ENCODE peak calls at places on chromosomes 6 and 20, in eight cellular contexts. T, U, X, A, P, D, M and C are unnamed samples.

GRCh38 chr6:157813757-157814455 is 9.1 kb upstream of the SNX9 start:
- DNase-seq in A (no peak), T (no peak), M (peak), P (no peak), D (peak), U (no peak), X (peak), C (no peak)

GRCh38 chr6:163782436-163783003 is 368.0 kb downstream of the QKI start:
- DNase-seq in P (no peak), T (no peak), A (no peak), D (no peak), X (no peak), M (peak), U (no peak), C (no peak)

GRCh38 chr6:9161731-9162130 is 726.4 kb upstream of the SLC35B3 start:
- DNase-seq in U (no peak), M (no peak), D (no peak), T (no peak), P (no peak), X (no peak), A (no peak), C (no peak)

GRCh38 chr6:150741633-150742200 is 123.8 kb upstream of the MTHFD1L start:
- DNase-seq in M (peak), D (no peak), X (no peak), P (no peak), U (no peak), T (no peak), A (no peak), C (no peak)

GRCh38 chr6:153070756-153071155 is 60.3 kb downstream of the RGS17 start:
- DNase-seq in X (no peak), D (no peak), U (no peak), P (no peak), T (no peak), A (no peak), M (no peak), C (no peak)

GRCh38 chr20:44494266-44494665 is 18.6 kb downstream of the TTPAL start:
- DNase-seq in T (no peak), D (no peak), A (no peak), P (no peak), X (peak), M (no peak), U (no peak), C (no peak)

GRCh38 chr6:113381957-113382356 is 475.2 kb upstream of the MARCKS start:
- DNase-seq in U (peak), T (no peak), P (no peak), M (peak), X (peak), A (no peak), D (no peak), C (no peak)

GRCh38 chr20:17608701-17609497 is 39.0 kb downstream of the DSTN start:
- DNase-seq in X (no peak), P (no peak), D (no peak), M (no peak), A (no peak), T (no peak), U (no peak), C (no peak)

GRCh38 chr20:59222982-59223610 is 59.5 kb downstream of the ZNF831 start:
- DNase-seq in U (no peak), T (peak), A (no peak), X (no peak), D (no peak), P (no peak), M (no peak), C (no peak)

DNA sequence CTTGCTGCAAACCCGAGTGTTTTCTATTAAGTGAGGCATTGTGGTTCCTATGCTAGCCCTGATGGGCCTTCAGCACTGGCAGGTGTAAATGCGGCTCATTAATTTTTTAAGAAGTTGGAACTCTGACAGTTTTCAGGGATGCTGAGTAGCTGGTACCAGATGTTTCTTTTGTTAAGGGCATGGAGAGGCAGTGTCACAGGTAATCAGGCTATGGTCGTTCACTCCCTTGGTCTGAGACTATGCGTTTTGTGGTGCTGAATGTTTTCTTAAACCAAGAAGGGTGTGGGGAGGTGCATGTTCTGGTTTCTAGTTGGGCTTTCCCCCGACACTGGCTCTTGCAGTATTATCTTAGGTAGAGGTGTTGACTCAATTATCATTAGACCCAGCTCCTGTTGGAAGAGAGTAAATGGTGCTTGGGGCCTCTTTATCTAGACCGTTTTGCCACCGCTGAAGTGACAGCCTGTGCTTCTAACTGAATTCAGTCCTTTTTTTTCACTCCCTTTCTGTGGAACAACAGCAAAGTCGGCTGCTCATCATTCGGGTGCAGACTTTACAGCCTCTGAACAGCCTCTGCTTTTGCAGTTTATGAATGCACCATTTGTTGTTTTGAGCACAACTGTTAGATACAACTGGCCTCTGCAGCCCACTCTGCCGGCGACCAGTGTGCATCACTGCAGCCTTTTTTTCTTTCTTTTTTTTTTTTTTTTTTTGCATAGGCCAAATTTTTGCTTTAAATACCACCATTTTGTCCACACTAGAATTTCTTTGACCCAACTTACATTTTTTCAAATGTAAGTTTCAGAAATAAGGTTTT is 35.6 kb downstream of the RREB1 start:
- DNase-seq in P (no peak), A (no peak), M (no peak), D (no peak), T (no peak), X (no peak), U (peak), C (no peak)
- TF ChIP-seq POLR2A in P (no peak), A (no peak), M (no peak), D (no peak), T (no peak), X (no peak), U (no peak), C (no peak)

GRCh38 chr6:37480951-37481597 is 18.6 kb downstream of the CCDC167 start:
- DNase-seq in X (no peak), P (no peak), A (no peak), D (no peak), M (no peak), T (no peak), U (no peak), C (no peak)

GRCh38 chr6:37479266-37479854 is 20.3 kb downstream of the CCDC167 start:
- DNase-seq in D (no peak), P (no peak), U (no peak), T (no peak), A (no peak), X (no peak), M (no peak), C (no peak)

GRCh38 chr6:37481793-37482192 is 17.9 kb downstream of the CCDC167 start:
- DNase-seq in P (no peak), X (no peak), D (no peak), M (no peak), U (no peak), A (no peak), T (no peak), C (no peak)

GRCh38 chr6:37478827-37479226 is 20.9 kb downstream of the CCDC167 start:
- DNase-seq in T (no peak), P (no peak), M (no peak), D (no peak), X (no peak), U (no peak), A (no peak), C (no peak)

DNA sequence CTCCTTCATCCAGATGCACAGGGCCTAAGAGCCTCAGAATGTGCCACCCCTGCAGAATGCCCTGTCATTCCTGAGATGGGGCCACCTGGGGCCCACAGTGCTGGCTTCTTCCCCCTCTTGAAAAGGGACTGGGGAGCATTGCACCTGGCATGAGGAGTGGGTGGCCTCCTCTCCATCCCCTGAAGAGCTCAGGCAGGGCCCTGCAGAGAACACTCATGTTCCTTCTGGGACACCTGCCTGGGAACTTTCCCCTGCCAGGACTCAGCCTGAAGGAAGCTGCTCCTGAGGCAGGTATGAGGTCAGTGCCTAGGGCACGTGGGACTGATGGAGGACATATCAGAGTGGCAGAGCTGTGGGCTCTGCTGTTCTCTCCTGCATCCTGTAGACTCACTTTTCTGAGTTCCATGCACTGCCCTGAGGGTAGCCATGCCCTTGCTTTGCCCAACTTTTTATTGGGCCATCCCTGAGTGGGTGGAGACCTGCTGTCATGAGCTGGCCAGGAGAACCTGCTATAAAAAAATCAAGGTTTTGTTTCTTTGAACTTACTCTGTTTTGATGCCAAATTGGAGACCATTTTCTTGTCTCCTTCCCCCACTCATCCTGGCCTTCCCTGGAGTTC is 19.5 kb downstream of the CCDC167 start:
- DNase-seq in U (no peak), D (no peak), A (no peak), X (no peak), T (no peak), M (no peak), P (no peak), C (no peak)
- TF ChIP-seq POLR2A in U (no peak), D (no peak), A (no peak), X (no peak), T (no peak), M (no peak), P (no peak), C (no peak)

DNA sequence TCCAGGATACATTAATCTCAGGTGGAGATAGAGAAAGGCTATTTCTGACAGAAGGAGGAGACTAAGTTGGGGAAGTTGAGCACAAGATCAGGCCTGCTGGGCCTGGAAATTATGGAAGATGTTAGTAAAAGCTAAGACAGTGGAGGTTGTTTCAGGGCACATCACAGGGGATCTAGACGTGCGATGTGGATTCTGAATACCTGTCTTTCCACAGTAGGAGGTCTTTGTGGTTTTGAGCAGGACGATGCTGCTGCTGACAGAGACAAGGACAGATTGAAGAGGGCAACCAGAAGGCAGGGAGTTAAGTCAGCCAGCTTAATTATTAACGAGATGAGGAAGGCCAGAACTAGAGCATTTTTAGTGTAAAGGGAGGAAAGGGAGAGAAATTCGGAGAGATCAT is 384.9 kb downstream of the MAFB start:
- DNase-seq in X (no peak), A (no peak), T (no peak), U (no peak), D (no peak), M (no peak), P (no peak), C (no peak)
- TF ChIP-seq POLR2A in X (no peak), A (no peak), T (no peak), U (no peak), D (no peak), M (no peak), P (no peak), C (no peak)

DNA sequence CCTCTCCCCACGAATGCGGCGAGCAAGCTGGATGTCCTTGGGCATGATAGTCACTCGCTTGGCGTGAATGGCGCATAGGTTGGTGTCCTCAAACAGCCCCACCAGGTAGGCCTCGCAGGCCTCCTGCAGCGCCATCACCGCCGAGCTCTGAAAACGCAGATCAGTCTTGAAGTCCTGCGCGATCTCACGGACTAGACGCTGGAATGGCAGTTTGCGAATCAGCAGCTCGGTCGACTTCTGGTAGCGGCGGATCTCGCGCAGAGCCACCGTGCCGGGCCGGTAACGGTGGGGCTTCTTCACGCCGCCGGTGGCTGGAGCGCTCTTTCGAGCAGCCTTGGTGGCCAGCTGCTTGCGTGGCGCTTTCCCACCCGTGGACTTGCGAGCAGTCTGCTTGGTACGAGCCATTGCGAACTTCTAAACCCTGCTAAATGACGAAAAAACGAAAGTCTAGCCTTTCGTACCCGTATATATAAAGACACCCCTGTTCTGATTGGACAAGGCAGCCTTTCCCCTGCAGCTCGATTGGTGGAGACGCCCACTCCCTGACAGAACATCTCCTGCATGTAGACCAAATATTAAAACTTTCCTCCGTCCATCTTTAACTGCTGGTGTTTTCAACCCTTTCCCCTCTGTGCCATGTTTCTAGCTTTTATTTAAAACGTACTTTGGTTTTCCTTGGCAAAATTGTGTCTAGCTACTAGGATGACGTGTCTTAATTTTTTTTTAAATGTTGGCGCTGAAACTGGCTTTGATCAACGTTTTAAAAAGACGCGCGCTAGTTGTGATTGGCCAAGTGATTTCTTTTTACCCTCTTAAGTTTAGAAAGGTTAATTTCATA is 109.8 kb downstream of the HFE start:
- DNase-seq in A (peak), D (peak), U (peak), P (peak), T (no peak), M (peak), X (peak), C (peak)
- TF ChIP-seq POLR2A in A (peak), D (peak), U (peak), P (peak), T (no peak), M (peak), X (peak), C (peak)

GRCh38 chr6:26538936-26539615 is 910 bp downstream of the HMGN4 start:
- DNase-seq in U (no peak), T (no peak), A (no peak), D (no peak), M (no peak), X (no peak), P (no peak), C (no peak)

GRCh38 chr6:26537846-26538571 is at the start of gene HMGN4:
- DNase-seq in U (peak), T (no peak), X (peak), M (peak), A (peak), D (peak), P (peak), C (peak)

GRCh38 chr6:26538572-26538902 is 371 bp downstream of the HMGN4 start:
- DNase-seq in T (no peak), X (peak), M (no peak), P (no peak), D (no peak), A (no peak), U (no peak), C (no peak)

GRCh38 chr6:26536571-26537159 is 1.5 kb upstream of the HMGN4 start:
- DNase-seq in U (peak), D (peak), X (peak), T (no peak), A (peak), M (peak), P (no peak), C (no peak)

GRCh38 chr6:26537160-26537845 is 863 bp upstream of the HMGN4 start:
- DNase-seq in D (peak), T (no peak), U (peak), P (peak), M (peak), A (peak), X (peak), C (peak)
- TF ChIP-seq POLR2A in D (peak), T (no peak), U (no peak), P (no peak), M (no peak), A (no peak), X (no peak), C (no peak)

GRCh38 chr20:49916146-49917002 is 1.0 kb upstream of the SPATA2 start:
- DNase-seq in U (no peak), P (no peak), D (no peak), A (no peak), X (peak), T (peak), M (peak), C (peak)

GRCh38 chr20:49915118-49915379 is 280 bp downstream of the SPATA2 start:
- DNase-seq in P (no peak), T (no peak), U (no peak), A (no peak), X (no peak), D (no peak), M (no peak), C (no peak)

GRCh38 chr20:49913399-49914047 is 1.8 kb downstream of the SPATA2 start:
- DNase-seq in P (no peak), A (no peak), X (peak), T (no peak), D (no peak), U (no peak), M (no peak), C (no peak)

GRCh38 chr20:49914310-49915117 is 815 bp downstream of the SPATA2 start:
- DNase-seq in M (no peak), X (no peak), D (no peak), A (no peak), T (no peak), U (no peak), P (no peak), C (peak)

DNA sequence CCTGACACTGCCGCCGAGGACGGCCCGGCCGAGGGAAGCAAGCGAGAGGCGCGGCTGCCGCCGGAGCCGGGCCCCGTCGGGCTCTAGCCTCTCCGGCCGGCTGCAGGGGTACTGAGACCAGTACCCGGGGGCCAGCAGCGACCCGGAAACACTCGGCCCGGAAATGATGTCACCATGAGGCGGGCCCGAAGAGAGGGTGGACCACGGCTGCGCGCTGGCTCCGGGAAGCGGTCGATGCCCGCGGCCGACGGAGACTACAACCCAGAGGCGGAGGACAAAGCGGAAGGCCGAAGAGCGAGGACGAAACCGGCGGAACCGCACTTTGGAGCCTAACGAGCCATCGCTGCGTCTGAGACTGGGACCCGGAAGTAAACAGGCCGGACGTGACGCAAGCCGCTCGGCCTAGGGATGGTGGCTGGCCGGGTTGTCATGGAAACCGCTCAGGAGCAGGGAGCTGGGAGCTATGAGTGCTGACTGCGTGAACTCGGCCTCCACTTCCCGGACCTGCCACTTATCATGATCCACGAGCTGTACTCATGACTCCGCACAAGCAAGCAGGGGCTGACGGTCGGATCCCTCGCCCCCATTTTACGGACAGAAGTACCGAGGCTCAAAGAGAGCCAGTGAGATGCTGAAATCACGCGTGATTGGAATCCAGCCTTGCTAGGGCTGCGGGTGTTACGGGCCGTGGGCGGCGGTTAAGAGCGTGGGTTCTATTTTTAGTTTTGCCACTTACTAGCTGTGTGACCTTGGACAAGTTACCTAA is at the start of gene SPATA2:
- DNase-seq in U (peak), D (peak), T (peak), X (peak), P (peak), M (peak), A (peak), C (peak)
- TF ChIP-seq POLR2A in U (peak), D (peak), T (peak), X (peak), P (peak), M (peak), A (peak), C (peak)

GRCh38 chr6:12297363-12298016 is 7.3 kb downstream of the EDN1 start:
- DNase-seq in U (no peak), D (no peak), A (no peak), X (no peak), T (no peak), P (no peak), M (no peak), C (no peak)
- TF ChIP-seq POLR2A in U (no peak), D (no peak), A (no peak), X (no peak), T (no peak), P (no peak), M (no peak), C (no peak)

DNA sequence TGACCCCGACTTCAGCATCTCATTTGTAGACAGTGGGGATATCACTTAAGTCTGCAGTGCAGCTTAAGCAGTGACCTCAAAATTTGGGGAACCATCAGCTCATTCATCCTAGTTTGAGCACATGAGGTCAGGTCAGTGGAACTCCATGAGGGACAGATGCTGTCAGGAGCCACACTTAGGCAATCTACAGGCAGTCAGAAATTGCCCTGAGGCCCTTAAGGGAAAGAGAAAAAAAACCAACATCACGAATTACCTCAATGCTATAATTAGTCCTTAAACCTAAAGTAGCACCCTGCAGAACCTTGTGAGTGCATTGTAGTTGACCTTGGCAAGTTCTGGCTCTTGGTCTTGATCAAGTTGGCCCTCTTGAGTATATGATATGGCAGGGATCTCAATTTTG is 21.1 kb downstream of the TMEM74B start:
- DNase-seq in A (no peak), M (no peak), X (no peak), D (no peak), P (no peak), U (no peak), T (no peak), C (no peak)
- TF ChIP-seq POLR2A in A (no peak), M (no peak), X (no peak), D (no peak), P (no peak), U (no peak), T (no peak), C (no peak)

GRCh38 chr6:35426074-35426473 is 26.1 kb upstream of the FANCE start:
- DNase-seq in D (no peak), M (peak), P (no peak), T (no peak), X (no peak), U (peak), A (no peak), C (no peak)
- TF ChIP-seq POLR2A in D (no peak), M (no peak), P (no peak), T (no peak), X (no peak), U (no peak), A (no peak), C (no peak)